ENCODE peak calls at places on chromosomes 3 and 15, in five cellular contexts. One of them, this sample, is unnamed.

GRCh38 chr3:197494366-197495058 is 61.3 kb downstream of the BDH1 start:
- DNase-seq in uterus: no peak
- DNase-seq in left cardiac atrium: no peak
- DNase-seq in astrocyte of the spinal cord: peak
- DNase-seq in stimulated activated CD4-positive, alpha-beta T cell treated with anti-CD3 and anti-CD28 coated beads, Interleukin-4, amount 100 ng/mL, for 4 hours: no peak
- DNase-seq in this sample: peak

GRCh38 chr3:31102196-31102879 is 207.9 kb upstream of the GADL1 start:
- DNase-seq in uterus: no peak
- DNase-seq in left cardiac atrium: no peak
- DNase-seq in astrocyte of the spinal cord: no peak
- DNase-seq in stimulated activated CD4-positive, alpha-beta T cell treated with anti-CD3 and anti-CD28 coated beads, Interleukin-4, amount 100 ng/mL, for 4 hours: no peak
- DNase-seq in this sample: no peak

GRCh38 chr3:38805765-38806386 is 10.1 kb downstream of the SCN10A start:
- DNase-seq in astrocyte of the spinal cord: peak
- DNase-seq in stimulated activated CD4-positive, alpha-beta T cell treated with anti-CD3 and anti-CD28 coated beads, Interleukin-4, amount 100 ng/mL, for 4 hours: no peak
- DNase-seq in uterus: no peak
- DNase-seq in left cardiac atrium: peak
- DNase-seq in this sample: no peak

GRCh38 chr15:64246364-64247189 is 83.8 kb upstream of the PPIB start:
- DNase-seq in left cardiac atrium: no peak
- DNase-seq in astrocyte of the spinal cord: peak
- DNase-seq in uterus: peak
- DNase-seq in stimulated activated CD4-positive, alpha-beta T cell treated with anti-CD3 and anti-CD28 coated beads, Interleukin-4, amount 100 ng/mL, for 4 hours: no peak
- DNase-seq in this sample: no peak

GRCh38 chr15:38461089-38461833 is 7.3 kb downstream of the FAM98B start:
- DNase-seq in uterus: no peak
- DNase-seq in stimulated activated CD4-positive, alpha-beta T cell treated with anti-CD3 and anti-CD28 coated beads, Interleukin-4, amount 100 ng/mL, for 4 hours: no peak
- DNase-seq in left cardiac atrium: no peak
- DNase-seq in astrocyte of the spinal cord: peak
- DNase-seq in this sample: no peak

GRCh38 chr3:193909387-193909786 is 226.6 kb upstream of the HES1 start:
- DNase-seq in stimulated activated CD4-positive, alpha-beta T cell treated with anti-CD3 and anti-CD28 coated beads, Interleukin-4, amount 100 ng/mL, for 4 hours: no peak
- DNase-seq in uterus: no peak
- DNase-seq in astrocyte of the spinal cord: no peak
- DNase-seq in left cardiac atrium: no peak
- DNase-seq in this sample: no peak

GRCh38 chr3:13574798-13575451 is 26.0 kb downstream of the FBLN2 start:
- DNase-seq in left cardiac atrium: no peak
- DNase-seq in uterus: no peak
- DNase-seq in stimulated activated CD4-positive, alpha-beta T cell treated with anti-CD3 and anti-CD28 coated beads, Interleukin-4, amount 100 ng/mL, for 4 hours: no peak
- DNase-seq in astrocyte of the spinal cord: peak
- DNase-seq in this sample: no peak

GRCh38 chr15:90845201-90845949 is 23.0 kb upstream of the FURIN start:
- DNase-seq in uterus: no peak
- DNase-seq in left cardiac atrium: peak
- DNase-seq in astrocyte of the spinal cord: peak
- DNase-seq in stimulated activated CD4-positive, alpha-beta T cell treated with anti-CD3 and anti-CD28 coated beads, Interleukin-4, amount 100 ng/mL, for 4 hours: no peak
- DNase-seq in this sample: no peak

GRCh38 chr15:78389356-78389755 is 48.7 kb upstream of the IREB2 start:
- DNase-seq in uterus: no peak
- DNase-seq in stimulated activated CD4-positive, alpha-beta T cell treated with anti-CD3 and anti-CD28 coated beads, Interleukin-4, amount 100 ng/mL, for 4 hours: no peak
- DNase-seq in astrocyte of the spinal cord: no peak
- DNase-seq in left cardiac atrium: no peak
- DNase-seq in this sample: peak

GRCh38 chr3:78974181-78974770 is 793.5 kb downstream of the ROBO1 start:
- DNase-seq in uterus: no peak
- DNase-seq in stimulated activated CD4-positive, alpha-beta T cell treated with anti-CD3 and anti-CD28 coated beads, Interleukin-4, amount 100 ng/mL, for 4 hours: no peak
- DNase-seq in left cardiac atrium: no peak
- DNase-seq in astrocyte of the spinal cord: peak
- DNase-seq in this sample: no peak

GRCh38 chr3:148330486-148330885 is 367.2 kb upstream of the AGTR1 start:
- DNase-seq in left cardiac atrium: no peak
- DNase-seq in uterus: no peak
- DNase-seq in stimulated activated CD4-positive, alpha-beta T cell treated with anti-CD3 and anti-CD28 coated beads, Interleukin-4, amount 100 ng/mL, for 4 hours: no peak
- DNase-seq in astrocyte of the spinal cord: no peak
- DNase-seq in this sample: no peak

GRCh38 chr15:85760049-85760448 is 34.7 kb downstream of the KLHL25 start:
- DNase-seq in stimulated activated CD4-positive, alpha-beta T cell treated with anti-CD3 and anti-CD28 coated beads, Interleukin-4, amount 100 ng/mL, for 4 hours: no peak
- DNase-seq in left cardiac atrium: no peak
- DNase-seq in astrocyte of the spinal cord: no peak
- DNase-seq in uterus: no peak
- DNase-seq in this sample: no peak

GRCh38 chr3:181103605-181104004 is 114.1 kb upstream of the DNAJC19 start:
- DNase-seq in stimulated activated CD4-positive, alpha-beta T cell treated with anti-CD3 and anti-CD28 coated beads, Interleukin-4, amount 100 ng/mL, for 4 hours: no peak
- DNase-seq in uterus: no peak
- DNase-seq in astrocyte of the spinal cord: no peak
- DNase-seq in left cardiac atrium: no peak
- DNase-seq in this sample: no peak

GRCh38 chr15:92803852-92804609 is 96.1 kb upstream of the CHD2 start:
- DNase-seq in astrocyte of the spinal cord: peak
- DNase-seq in stimulated activated CD4-positive, alpha-beta T cell treated with anti-CD3 and anti-CD28 coated beads, Interleukin-4, amount 100 ng/mL, for 4 hours: peak
- DNase-seq in uterus: peak
- DNase-seq in left cardiac atrium: peak
- DNase-seq in this sample: peak

GRCh38 chr3:129031476-129032215 is 28.9 kb upstream of the GP9 start:
- DNase-seq in stimulated activated CD4-positive, alpha-beta T cell treated with anti-CD3 and anti-CD28 coated beads, Interleukin-4, amount 100 ng/mL, for 4 hours: no peak
- DNase-seq in left cardiac atrium: no peak
- DNase-seq in uterus: no peak
- DNase-seq in astrocyte of the spinal cord: no peak
- DNase-seq in this sample: no peak

GRCh38 chr15:57525581-57525980 is 66.1 kb upstream of the MYZAP start:
- DNase-seq in uterus: no peak
- DNase-seq in astrocyte of the spinal cord: no peak
- DNase-seq in stimulated activated CD4-positive, alpha-beta T cell treated with anti-CD3 and anti-CD28 coated beads, Interleukin-4, amount 100 ng/mL, for 4 hours: no peak
- DNase-seq in left cardiac atrium: no peak
- DNase-seq in this sample: no peak

GRCh38 chr3:107904536-107905066 is 186.2 kb downstream of the CD47 start:
- DNase-seq in uterus: no peak
- DNase-seq in left cardiac atrium: peak
- DNase-seq in stimulated activated CD4-positive, alpha-beta T cell treated with anti-CD3 and anti-CD28 coated beads, Interleukin-4, amount 100 ng/mL, for 4 hours: no peak
- DNase-seq in astrocyte of the spinal cord: no peak
- DNase-seq in this sample: no peak

GRCh38 chr15:60964527-60964926 is 264.6 kb downstream of the RORA start:
- DNase-seq in uterus: no peak
- DNase-seq in astrocyte of the spinal cord: no peak
- DNase-seq in left cardiac atrium: no peak
- DNase-seq in stimulated activated CD4-positive, alpha-beta T cell treated with anti-CD3 and anti-CD28 coated beads, Interleukin-4, amount 100 ng/mL, for 4 hours: no peak
- DNase-seq in this sample: no peak

GRCh38 chr3:37498126-37499039 is 324.0 kb upstream of the LRRFIP2 start:
- DNase-seq in stimulated activated CD4-positive, alpha-beta T cell treated with anti-CD3 and anti-CD28 coated beads, Interleukin-4, amount 100 ng/mL, for 4 hours: no peak
- DNase-seq in left cardiac atrium: no peak
- DNase-seq in astrocyte of the spinal cord: no peak
- DNase-seq in uterus: no peak
- DNase-seq in this sample: no peak

This sample was measured in lower leg skin.